ENCODE peak calls at places on chromosomes 3 and 15, in four cellular contexts. I is K562, U is GM12878, Q is HepG2. E is an unnamed sample.
A peak's percentile ranks its signal among the peaks of the same experiment; 100 is the strongest.

GRCh38 chr3:157544501-157545139 is 41.4 kb upstream of the VEPH1 start:
- DNase-seq in I (no peak), U (no peak), Q (no peak), E (no peak)

GRCh38 chr15:74709011-74709410 is 13.2 kb upstream of the EDC3 start:
- DNase-seq in Q (no peak), I (no peak), U (no peak), E (no peak)

GRCh38 chr3:172591876-172592771 is 68.9 kb upstream of the TNFSF10 start:
- DNase-seq in I (no peak), U (peak; percentile 96), Q (no peak), E (no peak)

GRCh38 chr3:170719300-170719699 is 133.4 kb upstream of the SLC7A14 start:
- DNase-seq in I (no peak), U (no peak), Q (no peak), E (no peak)

GRCh38 chr3:151003024-151003771 is 30.7 kb upstream of the CLRN1 start:
- DNase-seq in U (no peak), I (no peak), Q (peak; percentile 34), E (no peak)

GRCh38 chr3:126487151-126487771 is 11.6 kb upstream of the ZXDC start:
- DNase-seq in Q (peak; percentile 58), U (no peak), I (peak; percentile 15), E (no peak)

GRCh38 chr3:69671082-69671952 is 67.9 kb upstream of the MITF start:
- DNase-seq in U (no peak), I (peak; percentile 22), Q (peak; percentile 8), E (peak; percentile 39)

GRCh38 chr3:43581343-43581742 is 40.5 kb downstream of the ANO10 start:
- DNase-seq in Q (no peak), U (no peak), I (no peak), E (no peak)

GRCh38 chr3:62559831-62560445 is 186.6 kb upstream of the FEZF2 start:
- DNase-seq in I (no peak), U (no peak), Q (no peak), E (no peak)

GRCh38 chr3:47874913-47875312 is 72.0 kb downstream of the DHX30 start:
- DNase-seq in I (no peak), Q (no peak), U (no peak), E (no peak)

GRCh38 chr15:71198846-71199245 is 83.6 kb downstream of the THSD4 start:
- DNase-seq in I (no peak), Q (no peak), U (no peak), E (no peak)

GRCh38 chr15:40338921-40339620 is 1.7 kb downstream of the CCDC9B start:
- DNase-seq in I (no peak), Q (peak; percentile 85), U (no peak), E (no peak)

GRCh38 chr15:67833504-67834248 is 6.2 kb downstream of the RNU6-1 start:
- DNase-seq in U (no peak), I (peak; percentile 76), Q (peak; percentile 34), E (no peak)

GRCh38 chr3:72176537-72177041 is 391.6 kb upstream of the PROK2 start:
- DNase-seq in Q (no peak), I (no peak), U (peak; percentile 93), E (no peak)

GRCh38 chr15:26864664-26865191 is 2.1 kb upstream of the GABRA5 start:
- DNase-seq in I (peak; percentile 20), U (no peak), Q (no peak), E (peak; percentile 35)
- TF ChIP-seq TARDBP in I (no peak), U (no peak), Q (no peak), E (no peak)

DNA sequence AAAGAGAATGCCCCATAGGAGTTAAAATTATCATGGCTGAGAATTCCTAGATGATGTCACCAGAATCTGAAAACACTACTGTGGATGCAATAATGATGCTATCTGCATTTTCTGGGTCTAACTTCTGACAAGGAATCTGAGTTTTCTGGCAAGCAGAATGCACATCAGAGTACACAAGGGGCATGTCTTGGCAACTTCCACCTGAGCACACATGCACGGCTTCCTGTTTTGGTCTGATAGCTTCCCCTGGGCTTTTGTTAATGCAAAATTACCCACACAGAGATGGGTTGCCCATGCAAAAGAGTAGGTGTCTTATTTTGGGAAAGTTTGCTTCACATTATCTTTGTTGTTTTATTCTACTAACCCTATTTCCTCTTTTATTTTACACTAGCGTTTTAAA is 74.1 kb upstream of the SATB1 start:
- DNase-seq in Q (no peak), I (no peak), U (peak; percentile 21), E (no peak)
- TF ChIP-seq FOXK2 in Q (no peak), I (no peak), U (no peak), E (no peak)

GRCh38 chr3:193875601-193876321 is 260.2 kb upstream of the HES1 start:
- DNase-seq in Q (peak; percentile 12), I (no peak), U (no peak), E (no peak)

GRCh38 chr3:193878051-193878838 is 257.7 kb upstream of the HES1 start:
- DNase-seq in I (no peak), U (no peak), Q (no peak), E (no peak)

GRCh38 chr3:193882091-193882490 is 253.9 kb upstream of the HES1 start:
- DNase-seq in U (no peak), Q (no peak), I (no peak), E (no peak)

GRCh38 chr3:193879864-193880242 is 256.1 kb upstream of the HES1 start:
- DNase-seq in I (peak; percentile 25), Q (no peak), U (no peak), E (no peak)

GRCh38 chr3:193879099-193879863 is 256.7 kb upstream of the HES1 start:
- DNase-seq in U (no peak), I (no peak), Q (no peak), E (no peak)
- TF ChIP-seq TARDBP in U (no peak), I (no peak), Q (no peak), E (no peak)

GRCh38 chr15:60814062-60814461 is 335.1 kb upstream of the ICE2 start:
- DNase-seq in I (no peak), Q (no peak), U (no peak), E (no peak)
- TF ChIP-seq FOXK2 in I (no peak), Q (no peak), U (no peak), E (no peak)

DNA sequence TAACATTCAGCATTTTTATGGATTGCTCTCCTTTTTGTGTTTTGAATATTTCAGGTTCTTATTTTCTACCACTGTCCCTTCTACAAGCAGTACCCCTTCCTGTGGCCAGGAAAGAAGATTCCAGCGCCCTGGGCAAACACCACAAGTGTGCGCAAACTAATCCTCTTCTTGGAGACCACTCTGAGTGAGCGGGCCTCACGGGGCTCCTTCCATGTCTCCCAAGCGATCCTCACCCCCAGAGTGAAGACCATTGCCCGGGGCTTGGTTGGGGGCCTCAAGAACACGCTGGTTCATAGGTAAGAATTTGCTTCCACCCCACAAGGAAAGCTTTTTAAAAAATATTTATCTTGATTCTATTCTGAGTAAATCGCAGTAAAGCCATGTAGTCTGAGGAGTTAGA is 118.7 kb upstream of the ZBED2 start:
- DNase-seq in I (no peak), U (no peak), Q (no peak), E (no peak)
- TF ChIP-seq TARDBP in I (no peak), U (no peak), Q (no peak), E (no peak)

DNA sequence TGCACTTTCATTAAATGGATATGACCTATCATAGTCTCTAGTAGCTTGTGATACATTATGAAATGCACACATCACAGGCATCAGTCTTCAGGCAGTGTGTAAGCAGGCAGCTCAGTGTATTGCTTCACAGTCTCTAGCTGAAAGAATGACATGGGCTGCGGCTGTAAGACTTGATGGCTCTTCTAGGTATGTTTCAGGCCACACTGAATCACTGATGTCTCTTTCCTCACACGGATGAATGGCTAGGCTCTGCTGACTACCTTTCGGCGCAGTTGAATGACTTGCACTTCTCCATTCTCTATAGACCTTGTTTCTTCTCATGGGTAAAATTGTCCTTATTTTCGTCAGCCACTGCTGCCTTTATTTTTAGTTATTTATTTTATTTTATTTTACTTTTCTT is 15.4 kb downstream of the APH1B start:
- DNase-seq in Q (no peak), I (no peak), U (no peak), E (no peak)
- TF ChIP-seq FOXK2 in Q (no peak), I (no peak), U (no peak), E (no peak)

E was measured in HEK293T.